ENCODE peak calls at places on chromosomes 13 and 19, in seven cellular contexts. C, A, Z, Y, P, S and J are unnamed samples.

GRCh38 chr13:38401276-38401675 is 51.6 kb downstream of the UFM1 start:
- DNase-seq in C (no peak), A (no peak), Z (no peak), Y (no peak), P (no peak), S (no peak), J (no peak)

GRCh38 chr13:63948045-63948444 is 2532.4 kb upstream of the PCDH20 start:
- DNase-seq in C (peak), A (no peak), Z (no peak), Y (no peak), P (no peak), S (no peak), J (no peak)

GRCh38 chr19:49771674-49772139 is 4.9 kb downstream of the AP2A1 start:
- DNase-seq in C (no peak), A (no peak), Z (no peak), Y (no peak), P (no peak), S (no peak), J (no peak)

GRCh38 chr19:37692956-37693660 is 26.5 kb downstream of the ZNF607 start:
- DNase-seq in C (no peak), A (no peak), Z (no peak), Y (no peak), P (no peak), S (no peak), J (no peak)

GRCh38 chr13:39892731-39893293 is 237.3 kb downstream of the COG6 start:
- DNase-seq in C (peak), A (no peak), Z (no peak), Y (no peak), P (no peak), S (no peak), J (no peak)

GRCh38 chr19:12611361-12611699 is 610 bp downstream of the ZNF791 start:
- DNase-seq in C (peak), A (no peak), Z (peak), Y (no peak), P (no peak), S (peak), J (peak)

GRCh38 chr13:75919660-75920199 is 283.6 kb downstream of the LMO7 start:
- DNase-seq in C (no peak), A (no peak), Z (no peak), Y (no peak), P (no peak), S (no peak), J (no peak)

GRCh38 chr19:5775668-5776309 is 8.8 kb downstream of the PRR22 start:
- DNase-seq in C (peak), A (no peak), Z (no peak), Y (no peak), P (no peak), S (no peak), J (no peak)

GRCh38 chr13:110396913-110397379 is 89.9 kb downstream of the COL4A2 start:
- DNase-seq in C (peak), A (no peak), Z (peak), Y (no peak), P (no peak), S (peak), J (peak)